ENCODE peak calls at places on chromosomes 12 and 14, in six cellular contexts. One of them, this sample, is unnamed.

GRCh38 chr12:63845726-63846125 is 1.2 kb downstream of the SRGAP1 start:
- DNase-seq in CD8-positive, alpha-beta memory T cell: no peak
- DNase-seq in neural progenitor cell: no peak
- DNase-seq in adrenal gland: no peak
- DNase-seq in NT2/D1: no peak
- DNase-seq in body of pancreas: no peak
- DNase-seq in this sample: peak; percentile 83

GRCh38 chr14:52902971-52903385 is 47.9 kb downstream of the FERMT2 start:
- DNase-seq in CD8-positive, alpha-beta memory T cell: no peak
- DNase-seq in NT2/D1: no peak
- DNase-seq in body of pancreas: no peak
- DNase-seq in adrenal gland: peak; percentile 23
- DNase-seq in neural progenitor cell: no peak
- DNase-seq in this sample: no peak

GRCh38 chr12:98750511-98750910 is 105.4 kb downstream of the APAF1 start:
- DNase-seq in body of pancreas: no peak
- DNase-seq in neural progenitor cell: no peak
- DNase-seq in adrenal gland: no peak
- DNase-seq in CD8-positive, alpha-beta memory T cell: no peak
- DNase-seq in NT2/D1: peak; percentile 23
- DNase-seq in this sample: no peak

GRCh38 chr14:89445252-89445973 is 28.4 kb upstream of the FOXN3 start:
- DNase-seq in body of pancreas: no peak
- DNase-seq in neural progenitor cell: no peak
- DNase-seq in adrenal gland: no peak
- DNase-seq in NT2/D1: no peak
- DNase-seq in CD8-positive, alpha-beta memory T cell: no peak
- DNase-seq in this sample: no peak

GRCh38 chr12:8156845-8157244 is at the start of gene ZNF705A:
- DNase-seq in neural progenitor cell: no peak
- DNase-seq in NT2/D1: no peak
- DNase-seq in adrenal gland: no peak
- DNase-seq in CD8-positive, alpha-beta memory T cell: no peak
- DNase-seq in body of pancreas: no peak
- DNase-seq in this sample: no peak

GRCh38 chr14:52835122-52835903 is 43.9 kb upstream of the GNPNAT1 start:
- DNase-seq in neural progenitor cell: peak; percentile 39
- DNase-seq in adrenal gland: no peak
- DNase-seq in body of pancreas: peak; percentile 30
- DNase-seq in NT2/D1: peak; percentile 40
- DNase-seq in CD8-positive, alpha-beta memory T cell: no peak
- DNase-seq in this sample: no peak

GRCh38 chr14:73467377-73467776 is 9.0 kb upstream of the NUMB start:
- DNase-seq in body of pancreas: no peak
- DNase-seq in NT2/D1: no peak
- DNase-seq in CD8-positive, alpha-beta memory T cell: no peak
- DNase-seq in neural progenitor cell: no peak
- DNase-seq in adrenal gland: no peak
- DNase-seq in this sample: no peak

GRCh38 chr12:96365604-96366230 is 34.5 kb downstream of the CDK17 start:
- DNase-seq in adrenal gland: no peak
- DNase-seq in neural progenitor cell: no peak
- DNase-seq in CD8-positive, alpha-beta memory T cell: no peak
- DNase-seq in NT2/D1: no peak
- DNase-seq in body of pancreas: no peak
- DNase-seq in this sample: no peak

GRCh38 chr12:123398177-123398916 is 14.4 kb downstream of the KMT5A start:
- DNase-seq in neural progenitor cell: no peak
- DNase-seq in body of pancreas: peak; percentile 50
- DNase-seq in adrenal gland: peak; percentile 37
- DNase-seq in CD8-positive, alpha-beta memory T cell: no peak
- DNase-seq in NT2/D1: no peak
- DNase-seq in this sample: no peak

GRCh38 chr14:53227154-53227718 is 74.1 kb upstream of the DDHD1 start:
- DNase-seq in body of pancreas: no peak
- DNase-seq in neural progenitor cell: no peak
- DNase-seq in NT2/D1: no peak
- DNase-seq in CD8-positive, alpha-beta memory T cell: no peak
- DNase-seq in adrenal gland: no peak
- DNase-seq in this sample: no peak

GRCh38 chr12:124005736-124006581 is 32.9 kb downstream of the ZNF664 start:
- DNase-seq in body of pancreas: no peak
- DNase-seq in NT2/D1: no peak
- DNase-seq in neural progenitor cell: no peak
- DNase-seq in CD8-positive, alpha-beta memory T cell: no peak
- DNase-seq in adrenal gland: no peak
- DNase-seq in this sample: no peak

GRCh38 chr14:24092110-24092959 is 1.8 kb upstream of the PCK2 start:
- DNase-seq in NT2/D1: no peak
- DNase-seq in neural progenitor cell: no peak
- DNase-seq in CD8-positive, alpha-beta memory T cell: no peak
- DNase-seq in adrenal gland: no peak
- DNase-seq in body of pancreas: peak; percentile 75
- DNase-seq in this sample: no peak

GRCh38 chr12:6089041-6089823 is 35.2 kb downstream of the VWF start:
- DNase-seq in body of pancreas: peak; percentile 39
- DNase-seq in neural progenitor cell: no peak
- DNase-seq in CD8-positive, alpha-beta memory T cell: no peak
- DNase-seq in adrenal gland: no peak
- DNase-seq in NT2/D1: no peak
- DNase-seq in this sample: peak; percentile 97

GRCh38 chr12:39807043-39807442 is 187.4 kb upstream of the ABCD2 start:
- DNase-seq in adrenal gland: no peak
- DNase-seq in CD8-positive, alpha-beta memory T cell: no peak
- DNase-seq in body of pancreas: no peak
- DNase-seq in NT2/D1: peak; percentile 35
- DNase-seq in neural progenitor cell: peak; percentile 43
- DNase-seq in this sample: peak; percentile 30

GRCh38 chr14:21109377-21110260 is 8.8 kb downstream of the TMEM253 start:
- DNase-seq in neural progenitor cell: no peak
- DNase-seq in NT2/D1: no peak
- DNase-seq in CD8-positive, alpha-beta memory T cell: no peak
- DNase-seq in adrenal gland: no peak
- DNase-seq in body of pancreas: no peak
- DNase-seq in this sample: no peak

GRCh38 chr14:104753528-104754212 is 723 bp downstream of the SIVA1 start:
- DNase-seq in body of pancreas: peak; percentile 37
- DNase-seq in NT2/D1: no peak
- DNase-seq in CD8-positive, alpha-beta memory T cell: no peak
- DNase-seq in neural progenitor cell: peak; percentile 50
- DNase-seq in adrenal gland: peak; percentile 46
- DNase-seq in this sample: no peak

GRCh38 chr14:73833530-73834257 is 17.9 kb upstream of the PTGR2 start:
- DNase-seq in NT2/D1: no peak
- DNase-seq in adrenal gland: no peak
- DNase-seq in CD8-positive, alpha-beta memory T cell: no peak
- DNase-seq in body of pancreas: peak; percentile 35
- DNase-seq in neural progenitor cell: peak; percentile 23
- DNase-seq in this sample: no peak

GRCh38 chr12:112126916-112127315 is 1.6 kb downstream of the TRAFD1 start:
- DNase-seq in body of pancreas: no peak
- DNase-seq in NT2/D1: no peak
- DNase-seq in adrenal gland: no peak
- DNase-seq in neural progenitor cell: no peak
- DNase-seq in CD8-positive, alpha-beta memory T cell: no peak
- DNase-seq in this sample: no peak

GRCh38 chr12:1920971-1921370 is 2.5 kb upstream of the CACNA2D4 start:
- DNase-seq in CD8-positive, alpha-beta memory T cell: no peak
- DNase-seq in NT2/D1: no peak
- DNase-seq in body of pancreas: no peak
- DNase-seq in neural progenitor cell: no peak
- DNase-seq in adrenal gland: no peak
- DNase-seq in this sample: no peak

DNA sequence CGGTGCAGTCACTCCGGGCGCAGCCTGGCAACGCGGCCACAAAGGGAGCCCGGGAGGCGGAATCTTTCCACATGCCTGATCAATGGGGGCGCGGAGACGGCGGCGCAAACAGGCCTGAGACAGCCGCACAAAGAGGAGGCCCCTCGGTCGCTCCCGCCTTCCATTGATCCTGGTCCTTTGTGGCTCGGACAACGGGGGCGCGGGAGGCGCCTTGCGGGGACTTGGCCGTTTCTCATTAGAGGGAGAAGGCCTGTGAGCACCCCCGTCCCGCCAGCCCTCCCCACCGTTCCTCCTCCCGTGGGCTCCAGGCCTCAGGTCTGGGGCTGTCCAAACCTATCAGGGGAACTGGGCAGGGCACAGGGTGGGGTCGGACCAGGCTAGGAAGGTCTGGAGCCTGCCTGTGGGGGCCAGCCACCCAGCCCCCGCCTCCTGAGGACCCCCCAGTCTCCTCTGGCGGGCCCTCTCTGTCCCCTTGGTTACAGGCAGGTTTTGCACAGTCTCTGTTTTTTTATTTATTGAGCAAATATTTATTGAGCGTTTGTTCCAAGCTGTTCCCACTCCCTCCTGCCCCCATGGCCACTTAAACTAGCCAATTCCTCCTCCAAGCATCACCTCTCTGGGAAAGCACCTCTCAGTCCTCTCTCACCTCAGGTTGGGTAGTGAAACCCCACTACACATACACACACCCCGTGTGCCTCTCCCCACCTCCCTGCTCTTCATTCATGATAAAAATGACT is 29.0 kb upstream of the MSI1 start:
- DNase-seq in NT2/D1: no peak
- DNase-seq in CD8-positive, alpha-beta memory T cell: no peak
- DNase-seq in neural progenitor cell: peak; percentile 95
- DNase-seq in adrenal gland: no peak
- DNase-seq in body of pancreas: peak; percentile 45
- DNase-seq in this sample: no peak
- H3K36me3 ChIP-seq in NT2/D1: no peaks in the 10 kb centered on the region
- H3K36me3 ChIP-seq in CD8-positive, alpha-beta memory T cell: no peaks in the 10 kb centered on the region
- H3K36me3 ChIP-seq in neural progenitor cell: no peaks in the 10 kb centered on the region
- H3K36me3 ChIP-seq in adrenal gland: no peaks in the 10 kb centered on the region
- H3K36me3 ChIP-seq in body of pancreas: no peaks in the 10 kb centered on the region
- H3K36me3 ChIP-seq in this sample: no peaks in the 10 kb centered on the region

GRCh38 chr14:75578099-75578785 is at the start of gene FLVCR2:
- DNase-seq in neural progenitor cell: peak; percentile 84
- DNase-seq in NT2/D1: no peak
- DNase-seq in body of pancreas: peak; percentile 85
- DNase-seq in CD8-positive, alpha-beta memory T cell: peak; percentile 48
- DNase-seq in adrenal gland: peak; percentile 92
- DNase-seq in this sample: peak; percentile 87

GRCh38 chr14:75579882-75580281 is 1.5 kb downstream of the FLVCR2 start:
- DNase-seq in body of pancreas: no peak
- DNase-seq in adrenal gland: peak; percentile 47
- DNase-seq in neural progenitor cell: no peak
- DNase-seq in CD8-positive, alpha-beta memory T cell: no peak
- DNase-seq in NT2/D1: no peak
- DNase-seq in this sample: no peak

GRCh38 chr14:75577090-75577489 is 1.3 kb upstream of the FLVCR2 start:
- DNase-seq in neural progenitor cell: no peak
- DNase-seq in body of pancreas: no peak
- DNase-seq in CD8-positive, alpha-beta memory T cell: no peak
- DNase-seq in adrenal gland: no peak
- DNase-seq in NT2/D1: no peak
- DNase-seq in this sample: no peak

GRCh38 chr14:75577724-75578098 is 709 bp upstream of the FLVCR2 start:
- DNase-seq in CD8-positive, alpha-beta memory T cell: peak; percentile 52
- DNase-seq in neural progenitor cell: peak; percentile 93
- DNase-seq in NT2/D1: peak; percentile 78
- DNase-seq in body of pancreas: peak; percentile 91
- DNase-seq in adrenal gland: peak; percentile 91
- DNase-seq in this sample: peak; percentile 87

GRCh38 chr14:75578786-75579781 is 664 bp downstream of the FLVCR2 start:
- DNase-seq in body of pancreas: no peak
- DNase-seq in CD8-positive, alpha-beta memory T cell: no peak
- DNase-seq in neural progenitor cell: no peak
- DNase-seq in adrenal gland: peak; percentile 33
- DNase-seq in NT2/D1: no peak
- DNase-seq in this sample: peak; percentile 74
- H3K4me3 ChIP-seq in body of pancreas: peak overlapping the region; percentile 41
- H3K4me3 ChIP-seq in CD8-positive, alpha-beta memory T cell: peak overlapping the region; percentile 66
- H3K4me3 ChIP-seq in neural progenitor cell: peak overlapping the region; percentile 57
- H3K4me3 ChIP-seq in adrenal gland: peak overlapping the region; percentile 16
- H3K4me3 ChIP-seq in NT2/D1: peak overlapping the region; percentile 39
- H3K4me3 ChIP-seq in this sample: peak overlapping the region; percentile 61

GRCh38 chr12:32034045-32034444 is 72.6 kb upstream of the BICD1 start:
- DNase-seq in neural progenitor cell: no peak
- DNase-seq in adrenal gland: no peak
- DNase-seq in NT2/D1: no peak
- DNase-seq in CD8-positive, alpha-beta memory T cell: no peak
- DNase-seq in body of pancreas: no peak
- DNase-seq in this sample: peak; percentile 74
- H3K36me3 ChIP-seq in neural progenitor cell: no peaks in the 10 kb centered on the region
- H3K36me3 ChIP-seq in adrenal gland: no peaks in the 10 kb centered on the region
- H3K36me3 ChIP-seq in NT2/D1: no peaks in the 10 kb centered on the region
- H3K36me3 ChIP-seq in CD8-positive, alpha-beta memory T cell: no peaks in the 10 kb centered on the region
- H3K36me3 ChIP-seq in body of pancreas: no peaks in the 10 kb centered on the region
- H3K36me3 ChIP-seq in this sample: no peaks in the 10 kb centered on the region

GRCh38 chr14:97164014-97164413 is 366.8 kb downstream of the VRK1 start:
- DNase-seq in neural progenitor cell: no peak
- DNase-seq in adrenal gland: no peak
- DNase-seq in CD8-positive, alpha-beta memory T cell: no peak
- DNase-seq in NT2/D1: no peak
- DNase-seq in body of pancreas: no peak
- DNase-seq in this sample: no peak
- H3K4me3 ChIP-seq in neural progenitor cell: no peak overlapping the region
- H3K4me3 ChIP-seq in adrenal gland: no peak overlapping the region
- H3K4me3 ChIP-seq in CD8-positive, alpha-beta memory T cell: no peak overlapping the region
- H3K4me3 ChIP-seq in NT2/D1: no peak overlapping the region
- H3K4me3 ChIP-seq in body of pancreas: no peak overlapping the region
- H3K4me3 ChIP-seq in this sample: no peak overlapping the region